ENCODE peak calls at places on chromosomes 7 and 10, in seven cellular contexts. F is neural crest cell, D is activated T-helper 1 cell treated with Interleukin-2 at 50 U/mL for 16 hours, Q is AG10803, V is NCI-H187, S is tibial nerve, W is T-helper 17 cell. O is an unnamed sample.

GRCh38 chr10:70477661-70478162 is 855 bp upstream of the PALD1 start:
- DNase-seq in W (peak; percentile 49), V (no peak), S (no peak), Q (no peak), F (no peak), D (peak; percentile 64), O (no peak)

GRCh38 chr10:61284222-61284890 is 168.8 kb downstream of the TMEM26 start:
- DNase-seq in F (no peak), Q (peak; percentile 69), V (no peak), W (no peak), S (peak; percentile 32), D (no peak), O (no peak)

GRCh38 chr10:1746796-1747195 is 9.5 kb upstream of the ADARB2 start:
- DNase-seq in S (no peak), F (no peak), D (no peak), V (no peak), Q (no peak), W (no peak), O (no peak)

GRCh38 chr7:68691261-68692216 is 906.7 kb upstream of the AUTS2 start:
- DNase-seq in D (no peak), S (no peak), F (no peak), W (no peak), Q (peak; percentile 95), V (no peak), O (no peak)

GRCh38 chr7:51316262-51316665 is 345 bp downstream of the COBL start:
- DNase-seq in D (no peak), Q (no peak), W (no peak), F (no peak), V (no peak), S (no peak), O (peak; percentile 62)

GRCh38 chr10:119652361-119652760 is 1.2 kb downstream of the BAG3 start:
- DNase-seq in F (no peak), V (no peak), Q (peak; percentile 72), W (no peak), D (no peak), S (peak; percentile 32), O (no peak)

GRCh38 chr7:48180981-48181380 is 9.7 kb downstream of the ABCA13 start:
- DNase-seq in F (no peak), S (no peak), V (no peak), W (no peak), Q (peak; percentile 81), D (no peak), O (no peak)

GRCh38 chr7:39164887-39165286 is 187.2 kb downstream of the POU6F2 start:
- DNase-seq in Q (no peak), F (no peak), V (no peak), S (no peak), W (no peak), D (no peak), O (no peak)

GRCh38 chr7:69825031-69825681 is 226.9 kb downstream of the AUTS2 start:
- DNase-seq in W (no peak), V (no peak), F (no peak), Q (no peak), D (no peak), S (no peak), O (no peak)

GRCh38 chr7:32078824-32079223 is 8.6 kb upstream of the PDE1C start:
- DNase-seq in S (no peak), V (no peak), W (no peak), D (no peak), F (no peak), Q (no peak), O (no peak)

GRCh38 chr7:69896100-69896499 is 297.8 kb downstream of the AUTS2 start:
- DNase-seq in S (no peak), W (no peak), D (no peak), F (no peak), Q (peak; percentile 45), V (no peak), O (no peak)

GRCh38 chr7:77734590-77735421 is 38.5 kb downstream of the RSBN1L start:
- DNase-seq in D (no peak), V (no peak), S (no peak), F (no peak), W (no peak), Q (no peak), O (no peak)

GRCh38 chr7:17660116-17660515 is 280.2 kb downstream of the SNX13 start:
- DNase-seq in Q (peak; percentile 89), D (no peak), F (no peak), S (no peak), V (no peak), W (no peak), O (no peak)

GRCh38 chr10:99593312-99593711 is 26.9 kb downstream of the SLC25A28 start:
- DNase-seq in D (no peak), S (no peak), Q (no peak), V (no peak), W (no peak), F (no peak), O (no peak)

GRCh38 chr7:132402751-132403245 is 173.5 kb downstream of the PLXNA4 start:
- DNase-seq in W (no peak), D (no peak), Q (peak; percentile 95), V (no peak), F (no peak), S (peak; percentile 16), O (no peak)

GRCh38 chr7:151756866-151757265 is 120.0 kb downstream of the PRKAG2 start:
- DNase-seq in D (no peak), V (no peak), S (no peak), W (no peak), F (no peak), Q (no peak), O (peak; percentile 49)

GRCh38 chr10:125160856-125161569 is 650 bp upstream of the CTBP2 start:
- DNase-seq in S (peak; percentile 71), D (no peak), V (peak; percentile 15), Q (peak; percentile 79), F (peak; percentile 70), W (no peak), O (peak; percentile 67)

GRCh38 chr7:104980440-104980839 is 33.6 kb upstream of the KMT2E start:
- DNase-seq in S (no peak), D (no peak), F (no peak), Q (no peak), V (no peak), W (no peak), O (no peak)

GRCh38 chr7:103632972-103633371 is 187.0 kb upstream of the SLC26A5 start:
- DNase-seq in Q (peak; percentile 30), D (no peak), V (no peak), W (no peak), S (no peak), F (no peak), O (no peak)

GRCh38 chr10:21758239-21758638 is 224.2 kb downstream of the MLLT10 start:
- DNase-seq in F (no peak), Q (no peak), D (no peak), V (no peak), W (no peak), S (no peak), O (no peak)

GRCh38 chr7:70238171-70238575 is 639.9 kb downstream of the AUTS2 start:
- DNase-seq in W (no peak), V (no peak), S (no peak), D (no peak), F (no peak), Q (no peak), O (no peak)

GRCh38 chr10:69018613-69019012 is 30.0 kb downstream of the KIFBP start:
- DNase-seq in F (no peak), W (no peak), S (no peak), Q (no peak), V (no peak), D (no peak), O (no peak)

GRCh38 chr7:55065511-55066229 is 46.9 kb downstream of the EGFR start:
- DNase-seq in S (no peak), F (no peak), D (no peak), Q (peak; percentile 91), V (no peak), W (no peak), O (no peak)

GRCh38 chr10:687583-688286 is 1.7 kb downstream of the DIP2C start:
- DNase-seq in S (no peak), F (no peak), W (no peak), V (no peak), Q (no peak), D (no peak), O (no peak)

O was measured in right lobe of liver.